ENCODE peak calls at places on chromosomes 6 and 20, in four cellular contexts. R, O, C and B are unnamed samples.
A peak's percentile ranks its signal among the peaks of the same experiment; 100 is the strongest.

GRCh38 chr6:1720620-1721322 is 111.1 kb downstream of the FOXC1 start:
- DNase-seq in R (no peak), O (no peak), C (no peak), B (peak; percentile 72)

GRCh38 chr6:63267828-63268227 is 52.0 kb downstream of the LGSN start:
- DNase-seq in R (no peak), O (no peak), C (no peak), B (no peak)

GRCh38 chr6:28695671-28696537 is 170.2 kb downstream of the GPX5 start:
- DNase-seq in R (no peak), O (no peak), C (no peak), B (no peak)

GRCh38 chr20:36030143-36030542 is 61.8 kb downstream of the CNBD2 start:
- DNase-seq in R (no peak), O (no peak), C (no peak), B (no peak)

GRCh38 chr6:168937061-168937460 is 316.6 kb downstream of the THBS2 start:
- DNase-seq in R (no peak), O (no peak), C (no peak), B (no peak)

GRCh38 chr6:123777554-123777953 is 26.1 kb upstream of the NKAIN2 start:
- DNase-seq in R (no peak), O (no peak), C (no peak), B (no peak)

GRCh38 chr6:100296810-100297544 is 167.7 kb downstream of the SIM1 start:
- DNase-seq in R (no peak), O (no peak), C (no peak), B (no peak)

GRCh38 chr6:108004861-108005260 is 46.9 kb upstream of the SEC63 start:
- DNase-seq in R (no peak), O (no peak), C (no peak), B (no peak)

GRCh38 chr20:17627101-17627950 is 54.7 kb downstream of the RRBP1 start:
- DNase-seq in R (no peak), O (no peak), C (no peak), B (no peak)

GRCh38 chr20:45390931-45391330 is 12.8 kb upstream of the TP53TG5 start:
- DNase-seq in R (no peak), O (no peak), C (no peak), B (no peak)
- TF ChIP-seq NRF1 in R (no peak), O (no peak), C (no peak), B (no peak)

DNA sequence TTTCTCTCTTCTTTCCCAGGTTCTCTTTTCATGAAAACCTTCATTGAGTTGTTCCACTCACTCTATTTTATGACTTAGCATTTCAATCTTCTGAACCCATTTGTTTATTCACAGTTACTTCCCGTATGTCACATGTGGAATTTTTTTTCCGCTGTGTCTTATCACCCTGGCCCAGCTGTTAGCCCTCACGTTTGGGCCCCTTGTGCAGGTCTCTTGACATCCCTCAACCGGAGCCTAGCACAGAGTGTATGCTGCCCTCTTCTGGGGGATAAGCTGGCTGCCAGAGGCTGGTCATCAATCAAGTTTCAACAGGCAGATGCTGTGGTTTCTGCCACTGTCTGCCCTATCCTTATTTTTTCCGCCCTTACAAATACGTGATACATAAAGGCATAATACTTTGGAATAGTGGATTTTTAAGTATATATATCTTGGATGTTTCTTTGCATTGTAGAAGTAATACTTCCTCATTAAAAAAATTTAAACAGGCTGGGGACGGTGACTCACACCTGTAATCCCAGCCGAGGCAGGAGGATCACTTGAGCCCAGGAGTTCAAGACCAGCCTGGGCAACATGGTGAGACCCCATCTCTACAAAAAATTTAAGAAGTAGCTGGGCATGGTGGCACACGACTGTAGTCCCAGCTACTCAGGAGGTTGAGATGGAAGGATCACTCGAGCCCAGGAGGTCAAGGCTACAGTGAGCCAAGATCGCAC is 38.8 kb upstream of the RNF8 start:
- DNase-seq in R (peak; percentile 98), O (peak; percentile 54), C (no peak), B (peak; percentile 29)
- TF ChIP-seq NRF1 in R (peak; percentile 35), O (no peak), C (no peak), B (no peak)

DNA sequence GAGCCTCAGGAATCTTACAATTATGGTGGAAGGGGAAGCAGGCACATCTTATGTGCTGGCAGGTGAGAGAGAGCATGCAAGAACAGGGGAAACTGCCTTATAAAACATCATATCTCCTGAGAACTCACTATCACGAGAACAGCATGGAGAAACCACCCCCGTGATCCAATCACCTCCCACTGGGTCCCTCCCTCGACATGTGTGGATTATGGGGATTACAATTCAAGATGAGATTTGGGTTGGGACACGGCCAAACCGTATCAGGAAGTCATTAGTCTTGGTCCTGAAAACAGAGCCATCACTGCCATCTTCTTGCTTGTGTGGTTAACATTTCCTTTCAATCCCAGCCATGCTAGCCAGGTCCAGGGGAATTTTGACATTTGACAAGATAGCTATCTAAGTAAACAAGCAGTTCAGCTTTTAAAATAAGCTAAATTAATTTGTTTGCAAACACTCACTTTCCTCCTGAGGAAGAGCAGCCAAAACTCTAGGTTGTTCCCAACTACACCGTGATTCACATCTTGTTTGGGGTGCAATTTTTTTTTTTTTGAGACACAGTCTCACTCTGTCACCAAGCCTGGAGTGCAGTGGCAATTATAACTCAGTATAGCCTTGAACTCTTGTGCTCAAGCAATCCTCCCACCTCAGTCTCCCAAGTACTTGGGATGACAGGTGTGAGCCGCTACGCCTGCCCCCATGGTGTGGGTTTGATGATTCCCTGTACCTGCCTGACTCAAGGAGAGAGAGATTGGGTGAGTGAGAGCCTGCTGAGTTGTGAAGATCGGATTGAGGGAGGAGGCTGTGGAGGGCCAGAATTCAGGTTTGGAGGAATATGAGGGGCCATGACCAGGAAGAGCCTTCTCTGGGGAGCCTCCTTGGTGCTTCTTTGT is 13.0 kb upstream of the PPP1R14C start:
- DNase-seq in R (no peak), O (no peak), C (no peak), B (no peak)
- TF ChIP-seq NRF1 in R (no peak), O (no peak), C (no peak), B (no peak)

DNA sequence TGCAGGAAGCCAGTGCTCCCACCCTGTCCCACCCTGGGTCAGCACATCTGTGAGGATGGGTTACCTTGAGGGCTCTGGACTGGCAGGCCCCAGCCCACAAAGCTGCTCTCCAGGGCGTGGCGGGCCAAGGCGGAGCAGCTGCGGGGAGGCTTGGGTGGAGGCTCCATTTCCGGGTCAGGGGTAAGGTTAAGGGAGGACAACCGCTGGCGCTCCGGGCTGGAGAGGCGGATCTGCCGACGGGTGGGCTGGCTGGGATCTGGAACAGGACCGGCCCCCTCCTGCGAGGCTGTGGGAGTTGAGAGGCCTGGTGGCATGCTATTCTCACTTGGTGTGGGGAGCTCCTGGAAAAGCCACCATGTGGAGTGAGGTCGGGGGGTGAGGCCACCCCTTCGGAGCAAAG is 5.5 kb downstream of the SMPD2 start:
- DNase-seq in R (peak; percentile 45), O (peak; percentile 23), C (no peak), B (no peak)
- TF ChIP-seq NRF1 in R (no peak), O (no peak), C (no peak), B (no peak)

GRCh38 chr6:31764239-31764638 is 1.8 kb downstream of the SAPCD1 start:
- DNase-seq in R (peak; percentile 79), O (no peak), C (no peak), B (no peak)
- TF ChIP-seq NRF1 in R (no peak), O (no peak), C (no peak), B (no peak)

GRCh38 chr6:106005013-106005412 is 81.1 kb upstream of the PRDM1 start:
- DNase-seq in R (no peak), O (no peak), C (no peak), B (no peak)
- TF ChIP-seq NRF1 in R (no peak), O (no peak), C (no peak), B (no peak)

GRCh38 chr6:117110737-117111136 is 154.6 kb upstream of the VGLL2 start:
- DNase-seq in R (no peak), O (no peak), C (no peak), B (no peak)

DNA sequence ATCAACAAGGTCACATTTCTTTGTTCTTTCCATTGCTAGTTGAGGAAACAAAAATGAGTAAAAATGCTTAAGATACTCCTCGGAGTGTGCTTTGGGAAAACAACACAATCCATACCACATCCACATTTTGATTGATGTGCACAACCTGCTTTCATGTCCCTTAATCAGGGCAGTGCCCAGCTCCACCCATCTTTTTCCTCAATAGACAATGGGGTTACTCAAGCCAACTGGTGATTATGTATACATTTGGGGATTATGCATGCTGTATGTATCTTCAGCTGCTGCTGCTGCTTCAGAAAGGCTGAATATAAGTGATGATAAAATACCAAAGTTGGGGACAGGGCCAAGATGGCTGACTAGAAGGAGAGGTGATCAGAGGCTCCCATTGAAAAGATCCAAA is 155.2 kb upstream of the VGLL2 start:
- DNase-seq in R (no peak), O (no peak), C (no peak), B (no peak)
- TF ChIP-seq NRF1 in R (no peak), O (no peak), C (no peak), B (no peak)

GRCh38 chr20:43914697-43915208 is at the start of gene TOX2:
- DNase-seq in R (peak; percentile 89), O (peak; percentile 62), C (no peak), B (peak; percentile 96)

GRCh38 chr20:43913291-43914025 is 1.2 kb upstream of the TOX2 start:
- DNase-seq in R (no peak), O (peak; percentile 38), C (no peak), B (no peak)

GRCh38 chr20:43915209-43916072 is 789 bp downstream of the TOX2 start:
- DNase-seq in R (no peak), O (peak; percentile 78), C (no peak), B (peak; percentile 77)

GRCh38 chr20:43916073-43916874 is 1.6 kb downstream of the TOX2 start:
- DNase-seq in R (no peak), O (no peak), C (no peak), B (peak; percentile 72)

GRCh38 chr20:43914286-43914685 is 366 bp upstream of the TOX2 start:
- DNase-seq in R (no peak), O (no peak), C (no peak), B (no peak)
- TF ChIP-seq NRF1 in R (no peak), O (no peak), C (no peak), B (no peak)